ENCODE peak calls at places on chromosomes 1 and 21, in four cellular contexts. S, C, J and R are unnamed samples.
A peak's percentile ranks its signal among the peaks of the same experiment; 100 is the strongest.

GRCh38 chr21:41887682-41888081 is 8.5 kb upstream of the PRDM15 start:
- DNase-seq in C (no peak), J (no peak), S (no peak), R (no peak)

GRCh38 chr1:204417231-204417997 is 5.8 kb upstream of the PPP1R15B start:
- DNase-seq in J (no peak), C (peak; percentile 93), S (peak; percentile 97), R (no peak)

GRCh38 chr1:56551691-56552090 is 27.7 kb downstream of the PLPP3 start:
- DNase-seq in S (no peak), J (no peak), C (no peak), R (no peak)

GRCh38 chr21:31203371-31204054 is 140.5 kb downstream of the TIAM1 start:
- DNase-seq in S (peak; percentile 40), J (no peak), C (no peak), R (no peak)

GRCh38 chr21:38817371-38818335 is 11.9 kb downstream of the ETS2 start:
- DNase-seq in C (no peak), S (peak; percentile 79), J (no peak), R (no peak)

GRCh38 chr1:29120955-29121485 is 2.7 kb downstream of the TMEM200B start:
- DNase-seq in S (peak; percentile 16), C (peak; percentile 89), J (no peak), R (peak; percentile 85)

GRCh38 chr1:12124693-12125421 is 41.9 kb upstream of the TNFRSF1B start:
- DNase-seq in J (peak; percentile 41), C (peak; percentile 68), S (peak; percentile 65), R (peak; percentile 65)

GRCh38 chr1:82018319-82018718 is 217.6 kb downstream of the ADGRL2 start:
- DNase-seq in C (no peak), J (no peak), S (no peak), R (no peak)

GRCh38 chr1:178382372-178382771 is 114.4 kb downstream of the CLEC20A start:
- DNase-seq in J (no peak), C (no peak), S (no peak), R (no peak)

GRCh38 chr1:5971471-5972197 is 20.6 kb downstream of the NPHP4 start:
- DNase-seq in C (no peak), S (no peak), J (no peak), R (no peak)

GRCh38 chr1:232014941-232015340 is 388.4 kb downstream of the DISC1 start:
- DNase-seq in J (no peak), S (no peak), C (no peak), R (no peak)

GRCh38 chr21:31099122-31099521 is 60.8 kb upstream of the KRTAP19-8 start:
- DNase-seq in S (no peak), J (no peak), C (no peak), R (no peak)

GRCh38 chr1:107530543-107530942 is 389.7 kb downstream of the NTNG1 start:
- DNase-seq in J (no peak), C (no peak), S (no peak), R (no peak)
- H4K5ac ChIP-seq in J (no peak overlapping the region), C (no peak overlapping the region), S (no peak overlapping the region), R (no peak overlapping the region)

DNA sequence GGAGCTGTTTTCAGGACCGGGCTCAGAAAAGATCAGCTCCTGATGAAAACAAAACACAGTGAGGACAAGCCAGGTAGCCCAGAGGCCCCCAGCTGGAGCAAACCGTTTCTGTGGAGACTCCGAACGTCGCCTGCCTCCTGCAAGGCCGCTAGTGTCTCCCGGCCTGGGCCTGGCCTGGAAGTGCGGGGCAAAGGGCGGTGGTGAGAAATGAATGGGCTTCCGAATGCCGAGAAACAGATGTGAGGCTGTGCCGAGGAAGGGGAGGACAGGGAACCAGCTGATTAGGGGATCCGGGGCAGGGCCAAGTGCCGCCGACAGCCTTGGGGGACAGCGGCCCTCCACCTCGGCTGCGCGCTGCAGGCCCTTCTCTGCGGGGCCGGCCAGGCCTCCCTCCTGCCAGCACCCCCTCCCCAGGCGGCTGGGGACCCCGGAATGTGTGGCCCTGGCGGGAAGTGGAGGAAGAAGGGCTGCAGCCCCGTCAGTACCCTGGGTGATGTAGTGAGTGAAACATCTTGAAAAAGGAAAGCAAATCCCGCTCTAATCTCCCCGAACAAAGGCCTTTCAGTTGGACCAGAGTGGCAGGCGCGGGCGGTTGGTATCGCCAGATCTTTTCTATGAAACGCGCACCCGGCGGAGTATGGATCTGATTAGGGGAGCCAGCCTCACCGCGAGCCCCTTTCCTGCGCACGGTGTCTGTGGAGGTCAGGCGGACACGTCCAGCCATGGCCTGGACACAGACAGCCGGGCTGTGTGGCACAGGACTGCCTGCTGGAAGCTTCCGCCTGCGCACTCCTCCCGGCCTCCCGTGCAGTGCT is 52.6 kb downstream of the PRDM16 start:
- DNase-seq in J (no peak), S (no peak), C (no peak), R (no peak)
- H4K5ac ChIP-seq in J (no peak overlapping the region), S (no peak overlapping the region), C (no peak overlapping the region), R (no peak overlapping the region)

GRCh38 chr21:32708069-32708468 is 19.7 kb downstream of the SYNJ1 start:
- DNase-seq in C (no peak), J (no peak), S (no peak), R (no peak)

GRCh38 chr21:32712641-32713040 is 15.2 kb downstream of the SYNJ1 start:
- DNase-seq in S (no peak), J (no peak), C (no peak), R (no peak)

GRCh38 chr21:32712043-32712442 is 15.8 kb downstream of the SYNJ1 start:
- DNase-seq in S (no peak), C (no peak), J (no peak), R (no peak)

GRCh38 chr21:32710987-32711386 is 16.8 kb downstream of the SYNJ1 start:
- DNase-seq in C (no peak), J (no peak), S (no peak), R (no peak)

DNA sequence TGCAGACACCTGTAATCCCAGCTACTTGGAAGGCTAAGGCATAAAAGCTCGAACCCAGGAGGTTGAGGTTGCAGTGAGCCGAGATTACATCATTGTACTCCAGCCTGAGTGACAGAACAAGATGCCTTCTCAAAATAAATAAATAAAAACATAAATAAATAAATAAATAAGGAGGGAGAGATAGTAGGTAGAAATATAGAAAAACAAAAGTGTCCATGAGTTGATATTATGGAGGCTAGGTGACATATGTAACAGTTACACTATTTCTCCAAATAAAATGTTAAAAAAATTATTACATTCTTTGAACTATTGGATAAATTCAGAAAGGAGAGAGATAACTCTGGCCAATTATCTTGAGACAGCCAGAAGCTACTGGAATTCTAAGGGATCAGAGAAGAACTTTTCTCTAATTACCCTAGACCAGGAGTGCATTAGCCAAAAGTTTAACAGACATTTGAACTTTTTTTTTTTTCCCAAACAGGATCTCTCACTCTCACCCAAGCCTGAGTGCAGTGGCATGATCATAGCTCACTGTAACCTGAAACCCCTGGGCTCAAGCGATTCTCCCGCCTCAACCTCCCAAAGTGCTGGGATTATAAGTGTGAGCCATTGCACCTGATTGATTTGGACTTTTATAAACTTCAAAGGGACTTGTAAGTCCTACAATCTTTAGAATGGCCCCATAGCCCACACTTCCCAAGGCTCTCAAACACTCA is 17.6 kb downstream of the SYNJ1 start:
- DNase-seq in C (no peak), J (no peak), S (no peak), R (no peak)
- H4K5ac ChIP-seq in C (no peak overlapping the region), J (no peak overlapping the region), S (no peak overlapping the region), R (no peak overlapping the region)

GRCh38 chr21:33384851-33385331 is 18.3 kb upstream of the IFNGR2 start:
- DNase-seq in J (no peak), C (no peak), S (peak; percentile 43), R (no peak)

GRCh38 chr21:33380483-33380998 is 22.7 kb upstream of the IFNGR2 start:
- DNase-seq in J (peak; percentile 41), C (peak; percentile 89), S (peak; percentile 96), R (peak; percentile 67)

GRCh38 chr21:33386222-33386784 is 16.9 kb upstream of the IFNGR2 start:
- DNase-seq in S (no peak), C (peak; percentile 31), J (no peak), R (peak; percentile 51)

GRCh38 chr21:33388188-33388587 is 15.0 kb upstream of the IFNGR2 start:
- DNase-seq in C (no peak), S (no peak), J (no peak), R (no peak)

DNA sequence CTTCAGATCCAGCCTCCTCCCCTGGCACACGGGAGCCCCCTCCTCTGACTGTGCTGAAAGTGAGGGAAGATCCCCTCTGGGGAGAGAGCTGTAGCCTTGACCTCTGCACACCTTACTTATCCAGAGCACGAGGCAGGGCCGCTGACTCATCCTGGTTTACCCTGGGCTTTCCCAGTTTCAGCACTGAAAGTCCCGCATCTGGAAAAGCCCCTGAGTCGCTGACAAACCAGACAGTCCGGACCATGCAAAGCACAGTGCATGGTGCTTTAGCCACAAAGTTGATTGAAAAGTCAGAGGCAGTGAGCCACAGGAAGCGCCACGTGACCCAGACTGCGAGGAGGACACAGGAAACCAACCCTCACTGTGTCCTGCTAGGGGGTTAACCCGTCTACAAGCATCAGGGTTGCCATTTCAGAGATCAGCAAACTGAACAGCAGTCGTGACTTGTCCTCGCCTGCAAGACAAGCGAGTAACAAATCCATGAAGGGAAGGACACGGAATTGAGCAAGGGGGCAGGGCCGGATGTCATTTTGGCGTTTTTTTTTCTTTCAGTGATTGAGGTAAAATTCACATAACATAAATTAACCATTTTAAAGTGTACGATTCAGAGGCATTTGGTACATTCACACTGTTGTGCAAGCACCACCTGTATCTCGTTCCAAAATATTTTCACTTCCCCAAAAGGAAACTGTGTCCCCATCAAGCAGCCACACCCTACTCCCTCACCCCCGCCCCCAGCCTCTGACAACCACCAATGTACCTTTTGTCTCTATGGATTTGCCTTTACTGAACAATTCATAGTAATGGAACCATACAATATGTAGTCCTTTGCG is 19.9 kb upstream of the IFNGR2 start:
- DNase-seq in S (peak; percentile 94), C (no peak), J (no peak), R (peak; percentile 45)
- H4K5ac ChIP-seq in S (no peak overlapping the region), C (no peak overlapping the region), J (no peak overlapping the region), R (no peak overlapping the region)